ENCODE peak calls at places on chromosomes 3 and 15, in eight cellular contexts. One of them, this sample, is unnamed.
A peak's percentile ranks its signal among the peaks of the same experiment; 100 is the strongest.

GRCh38 chr3:149713730-149714654 is 38.3 kb downstream of the COMMD2 start:
- DNase-seq in pancreas: no peak
- DNase-seq in GM12878: no peak
- DNase-seq in tibial nerve: no peak
- DNase-seq in IMR-90: no peak
- DNase-seq in PC-3: no peak
- DNase-seq in AG04450: no peak
- DNase-seq in heart left ventricle: no peak
- DNase-seq in this sample: no peak

GRCh38 chr3:72487078-72487765 is 361.0 kb downstream of the SHQ1 start:
- DNase-seq in pancreas: peak; percentile 54
- DNase-seq in GM12878: no peak
- DNase-seq in tibial nerve: peak; percentile 54
- DNase-seq in IMR-90: peak; percentile 85
- DNase-seq in PC-3: peak; percentile 90
- DNase-seq in AG04450: peak; percentile 65
- DNase-seq in heart left ventricle: peak; percentile 48
- DNase-seq in this sample: peak; percentile 66

GRCh38 chr15:34359416-34359815 is 7.6 kb downstream of the LPCAT4 start:
- DNase-seq in pancreas: no peak
- DNase-seq in GM12878: no peak
- DNase-seq in tibial nerve: no peak
- DNase-seq in IMR-90: no peak
- DNase-seq in PC-3: peak; percentile 68
- DNase-seq in AG04450: no peak
- DNase-seq in heart left ventricle: no peak
- DNase-seq in this sample: no peak

GRCh38 chr3:160870327-160870726 is 114.3 kb downstream of the PPM1L start:
- DNase-seq in pancreas: no peak
- DNase-seq in GM12878: no peak
- DNase-seq in tibial nerve: no peak
- DNase-seq in IMR-90: no peak
- DNase-seq in PC-3: peak; percentile 11
- DNase-seq in AG04450: no peak
- DNase-seq in heart left ventricle: no peak
- DNase-seq in this sample: no peak

GRCh38 chr3:40979962-40980361 is 219.3 kb upstream of the CTNNB1 start:
- DNase-seq in pancreas: no peak
- DNase-seq in GM12878: no peak
- DNase-seq in tibial nerve: no peak
- DNase-seq in IMR-90: no peak
- DNase-seq in PC-3: no peak
- DNase-seq in AG04450: no peak
- DNase-seq in heart left ventricle: no peak
- DNase-seq in this sample: no peak

GRCh38 chr15:78951841-78952238 is 7.0 kb upstream of the CTSH start:
- DNase-seq in pancreas: no peak
- DNase-seq in GM12878: no peak
- DNase-seq in tibial nerve: no peak
- DNase-seq in IMR-90: peak; percentile 47
- DNase-seq in PC-3: peak; percentile 89
- DNase-seq in AG04450: no peak
- DNase-seq in heart left ventricle: no peak
- DNase-seq in this sample: peak; percentile 43

GRCh38 chr3:49617390-49618013 is 56.6 kb upstream of the APEH start:
- DNase-seq in pancreas: peak; percentile 35
- DNase-seq in GM12878: no peak
- DNase-seq in tibial nerve: no peak
- DNase-seq in IMR-90: no peak
- DNase-seq in PC-3: no peak
- DNase-seq in AG04450: no peak
- DNase-seq in heart left ventricle: no peak
- DNase-seq in this sample: no peak

GRCh38 chr3:9778102-9778501 is 8.4 kb upstream of the CAMK1 start:
- DNase-seq in pancreas: no peak
- DNase-seq in GM12878: no peak
- DNase-seq in tibial nerve: no peak
- DNase-seq in IMR-90: peak; percentile 82
- DNase-seq in PC-3: peak; percentile 19
- DNase-seq in AG04450: no peak
- DNase-seq in heart left ventricle: no peak
- DNase-seq in this sample: no peak

GRCh38 chr15:80514071-80514780 is 110.0 kb downstream of the ARNT2 start:
- DNase-seq in pancreas: no peak
- DNase-seq in GM12878: no peak
- DNase-seq in tibial nerve: no peak
- DNase-seq in IMR-90: peak; percentile 75
- DNase-seq in PC-3: no peak
- DNase-seq in AG04450: no peak
- DNase-seq in heart left ventricle: no peak
- DNase-seq in this sample: no peak

GRCh38 chr3:19947549-19948071 is 713 bp downstream of the RAB5A start:
- DNase-seq in pancreas: peak; percentile 69
- DNase-seq in GM12878: no peak
- DNase-seq in tibial nerve: peak; percentile 36
- DNase-seq in IMR-90: peak; percentile 41
- DNase-seq in PC-3: peak; percentile 53
- DNase-seq in AG04450: no peak
- DNase-seq in heart left ventricle: peak; percentile 58
- DNase-seq in this sample: no peak

GRCh38 chr3:45267097-45267496 is 41.0 kb upstream of the TMEM158 start:
- DNase-seq in pancreas: no peak
- DNase-seq in GM12878: no peak
- DNase-seq in tibial nerve: no peak
- DNase-seq in IMR-90: no peak
- DNase-seq in PC-3: no peak
- DNase-seq in AG04450: no peak
- DNase-seq in heart left ventricle: no peak
- DNase-seq in this sample: no peak

GRCh38 chr3:180496995-180497394 is 105.0 kb upstream of the TTC14 start:
- DNase-seq in pancreas: no peak
- DNase-seq in GM12878: no peak
- DNase-seq in tibial nerve: no peak
- DNase-seq in IMR-90: no peak
- DNase-seq in PC-3: no peak
- DNase-seq in AG04450: no peak
- DNase-seq in heart left ventricle: no peak
- DNase-seq in this sample: no peak

GRCh38 chr15:68387288-68388143 is 44.4 kb downstream of the ITGA11 start:
- DNase-seq in pancreas: no peak
- DNase-seq in GM12878: no peak
- DNase-seq in tibial nerve: no peak
- DNase-seq in IMR-90: peak; percentile 78
- DNase-seq in PC-3: no peak
- DNase-seq in AG04450: peak; percentile 24
- DNase-seq in heart left ventricle: no peak
- DNase-seq in this sample: no peak

GRCh38 chr3:52769786-52770445 is 824 bp downstream of the NEK4 start:
- DNase-seq in pancreas: peak; percentile 11
- DNase-seq in GM12878: no peak
- DNase-seq in tibial nerve: no peak
- DNase-seq in IMR-90: no peak
- DNase-seq in PC-3: no peak
- DNase-seq in AG04450: no peak
- DNase-seq in heart left ventricle: no peak
- DNase-seq in this sample: no peak

GRCh38 chr3:66047321-66048050 is 8.8 kb upstream of the MAGI1 start:
- DNase-seq in pancreas: no peak
- DNase-seq in GM12878: no peak
- DNase-seq in tibial nerve: peak; percentile 22
- DNase-seq in IMR-90: peak; percentile 80
- DNase-seq in PC-3: no peak
- DNase-seq in AG04450: no peak
- DNase-seq in heart left ventricle: no peak
- DNase-seq in this sample: no peak

GRCh38 chr15:62769604-62770003 is 272.9 kb upstream of the TPM1 start:
- DNase-seq in pancreas: no peak
- DNase-seq in GM12878: no peak
- DNase-seq in tibial nerve: no peak
- DNase-seq in IMR-90: peak; percentile 84
- DNase-seq in PC-3: peak; percentile 81
- DNase-seq in AG04450: no peak
- DNase-seq in heart left ventricle: no peak
- DNase-seq in this sample: no peak

GRCh38 chr3:38582316-38582715 is 67.2 kb downstream of the SCN5A start:
- DNase-seq in pancreas: no peak
- DNase-seq in GM12878: no peak
- DNase-seq in tibial nerve: no peak
- DNase-seq in IMR-90: no peak
- DNase-seq in PC-3: no peak
- DNase-seq in AG04450: no peak
- DNase-seq in heart left ventricle: no peak
- DNase-seq in this sample: no peak

GRCh38 chr3:102712896-102713295 is 278.1 kb downstream of the ZPLD1 start:
- DNase-seq in pancreas: no peak
- DNase-seq in GM12878: no peak
- DNase-seq in tibial nerve: no peak
- DNase-seq in IMR-90: no peak
- DNase-seq in PC-3: no peak
- DNase-seq in AG04450: no peak
- DNase-seq in heart left ventricle: no peak
- DNase-seq in this sample: no peak

GRCh38 chr15:66008920-66009572 is 139.8 kb downstream of the RAB11A start:
- DNase-seq in pancreas: no peak
- DNase-seq in GM12878: peak; percentile 25
- DNase-seq in tibial nerve: no peak
- DNase-seq in IMR-90: no peak
- DNase-seq in PC-3: peak; percentile 71
- DNase-seq in AG04450: no peak
- DNase-seq in heart left ventricle: no peak
- DNase-seq in this sample: peak; percentile 98

GRCh38 chr15:57921371-57921770 is 144.1 kb downstream of the ALDH1A2 start:
- DNase-seq in pancreas: no peak
- DNase-seq in GM12878: no peak
- DNase-seq in tibial nerve: no peak
- DNase-seq in IMR-90: no peak
- DNase-seq in PC-3: no peak
- DNase-seq in AG04450: no peak
- DNase-seq in heart left ventricle: no peak
- DNase-seq in this sample: no peak

GRCh38 chr3:141399200-141399599 is 30.9 kb downstream of the ZBTB38 start:
- DNase-seq in pancreas: no peak
- DNase-seq in GM12878: no peak
- DNase-seq in tibial nerve: no peak
- DNase-seq in IMR-90: no peak
- DNase-seq in PC-3: no peak
- DNase-seq in AG04450: no peak
- DNase-seq in heart left ventricle: no peak
- DNase-seq in this sample: no peak

GRCh38 chr3:46831841-46832240 is 31.4 kb downstream of the MYL3 start:
- DNase-seq in pancreas: no peak
- DNase-seq in GM12878: no peak
- DNase-seq in tibial nerve: no peak
- DNase-seq in IMR-90: no peak
- DNase-seq in PC-3: no peak
- DNase-seq in AG04450: no peak
- DNase-seq in heart left ventricle: no peak
- DNase-seq in this sample: no peak

GRCh38 chr3:126959921-126960603 is 22.9 kb upstream of the PLXNA1 start:
- DNase-seq in pancreas: peak; percentile 48
- DNase-seq in GM12878: no peak
- DNase-seq in tibial nerve: no peak
- DNase-seq in IMR-90: peak; percentile 73
- DNase-seq in PC-3: peak; percentile 83
- DNase-seq in AG04450: no peak
- DNase-seq in heart left ventricle: peak; percentile 26
- DNase-seq in this sample: no peak
- TF ChIP-seq CTCF in pancreas: no peak
- TF ChIP-seq CTCF in GM12878: no peak
- TF ChIP-seq CTCF in tibial nerve: no peak
- TF ChIP-seq CTCF in IMR-90: peak; percentile 56
- TF ChIP-seq CTCF in PC-3: peak; percentile 65
- TF ChIP-seq CTCF in AG04450: peak; percentile 56
- TF ChIP-seq CTCF in heart left ventricle: no peak
- TF ChIP-seq CTCF in this sample: no peak

DNA sequence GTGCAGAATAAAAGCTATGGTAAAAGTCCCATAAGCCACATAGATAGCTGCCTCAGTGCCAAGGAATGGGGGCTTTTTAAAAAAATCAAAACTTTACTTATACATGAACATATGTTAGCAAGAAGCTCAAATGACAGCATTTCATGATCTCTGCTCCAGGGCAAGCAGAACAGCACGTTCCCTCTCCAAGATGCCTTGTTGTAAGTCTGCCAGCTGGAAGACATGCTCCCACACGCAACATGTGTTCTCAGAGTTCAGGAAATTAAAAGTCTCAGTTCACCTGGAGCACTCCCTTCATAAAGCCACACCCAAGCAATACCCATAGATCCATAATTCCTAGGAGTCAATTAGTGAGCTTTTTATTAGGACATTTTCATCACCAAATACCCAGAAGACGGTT is 52.2 kb downstream of the ABI3BP start:
- DNase-seq in pancreas: no peak
- DNase-seq in GM12878: no peak
- DNase-seq in tibial nerve: peak; percentile 52
- DNase-seq in IMR-90: no peak
- DNase-seq in PC-3: no peak
- DNase-seq in AG04450: no peak
- DNase-seq in heart left ventricle: peak; percentile 32
- DNase-seq in this sample: no peak
- H3K4me3 ChIP-seq in pancreas: no peak overlapping the region
- H3K4me3 ChIP-seq in GM12878: no peak overlapping the region
- H3K4me3 ChIP-seq in tibial nerve: no peak overlapping the region
- H3K4me3 ChIP-seq in IMR-90: no peak overlapping the region
- H3K4me3 ChIP-seq in PC-3: no peak overlapping the region
- H3K4me3 ChIP-seq in AG04450: no peak overlapping the region
- H3K4me3 ChIP-seq in heart left ventricle: no peak overlapping the region
- H3K4me3 ChIP-seq in this sample: no peak overlapping the region

GRCh38 chr3:100044369-100044768 is 69.9 kb downstream of the FILIP1L start:
- DNase-seq in pancreas: no peak
- DNase-seq in GM12878: peak; percentile 67
- DNase-seq in tibial nerve: no peak
- DNase-seq in IMR-90: no peak
- DNase-seq in PC-3: no peak
- DNase-seq in AG04450: no peak
- DNase-seq in heart left ventricle: no peak
- DNase-seq in this sample: no peak
- TF ChIP-seq CTCF in pancreas: no peak
- TF ChIP-seq CTCF in GM12878: no peak
- TF ChIP-seq CTCF in tibial nerve: no peak
- TF ChIP-seq CTCF in IMR-90: no peak
- TF ChIP-seq CTCF in PC-3: no peak
- TF ChIP-seq CTCF in AG04450: no peak
- TF ChIP-seq CTCF in heart left ventricle: no peak
- TF ChIP-seq CTCF in this sample: no peak

DNA sequence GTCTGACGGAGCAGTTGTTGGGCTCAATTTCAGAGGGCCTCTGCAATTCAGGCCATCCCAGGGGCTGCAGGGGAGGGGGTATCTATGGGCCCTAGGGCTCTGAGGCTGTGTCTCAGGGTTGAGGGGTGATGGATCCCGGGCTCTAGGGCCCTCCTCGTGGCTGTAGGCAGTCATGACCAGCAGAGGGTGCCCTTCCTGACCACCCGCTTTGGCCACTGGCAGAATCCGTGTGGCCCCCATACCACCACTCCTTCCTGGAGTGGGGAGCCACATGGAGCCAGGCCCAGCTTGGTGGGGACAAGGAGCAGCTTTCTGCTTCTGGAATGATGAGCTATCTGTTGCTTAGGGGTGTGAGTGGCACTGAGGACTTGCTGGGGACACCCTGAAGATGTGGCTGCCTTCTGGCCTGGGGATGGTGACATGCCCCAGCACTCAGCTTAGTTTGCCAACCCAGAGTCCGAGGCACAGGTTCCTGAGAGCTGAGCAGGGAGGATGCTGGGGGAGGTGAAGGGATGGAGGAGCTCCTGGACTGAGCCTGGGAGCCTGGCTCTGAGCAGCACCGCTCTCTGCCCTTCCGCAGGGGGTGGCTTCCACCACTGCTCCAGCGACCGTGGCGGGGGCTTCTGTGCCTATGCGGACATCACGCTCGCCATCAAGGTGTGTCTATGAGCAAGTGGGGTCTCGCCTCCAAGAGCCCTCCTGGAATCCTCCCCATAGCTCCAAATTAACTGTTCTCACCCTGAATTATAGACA is 20.2 kb downstream of the HDAC11 start:
- DNase-seq in pancreas: peak; percentile 55
- DNase-seq in GM12878: no peak
- DNase-seq in tibial nerve: no peak
- DNase-seq in IMR-90: no peak
- DNase-seq in PC-3: peak; percentile 39
- DNase-seq in AG04450: no peak
- DNase-seq in heart left ventricle: no peak
- DNase-seq in this sample: no peak
- H3K4me3 ChIP-seq in pancreas: no peak overlapping the region
- H3K4me3 ChIP-seq in GM12878: no peak overlapping the region
- H3K4me3 ChIP-seq in tibial nerve: no peak overlapping the region
- H3K4me3 ChIP-seq in IMR-90: no peak overlapping the region
- H3K4me3 ChIP-seq in PC-3: no peak overlapping the region
- H3K4me3 ChIP-seq in AG04450: no peak overlapping the region
- H3K4me3 ChIP-seq in heart left ventricle: no peak overlapping the region
- H3K4me3 ChIP-seq in this sample: no peak overlapping the region

This sample was measured in epithelial cell of proximal tubule.